ENCODE peak calls at places on chromosomes 3 and 15, in six cellular contexts. A is sigmoid colon, E is A549, M is adrenal gland, I is gastrocnemius medialis, Z is IMR-90. U is an unnamed sample. For H3K4me1, the result is how much of the 10 kb centered on the place peaks cover.

GRCh38 chr3:12175844-12176453 is 17.2 kb upstream of the TIMP4 start:
- DNase-seq in A (peak), E (peak), M (peak), I (peak), Z (peak), U (no peak)

GRCh38 chr15:96366526-96366877 is 36.0 kb downstream of the NR2F2 start:
- DNase-seq in A (no peak), E (no peak), M (no peak), I (no peak), Z (no peak), U (no peak)

GRCh38 chr3:55951371-55951770 is 464.3 kb upstream of the WNT5A start:
- DNase-seq in A (no peak), E (no peak), M (no peak), I (no peak), Z (no peak), U (no peak)

GRCh38 chr3:45406812-45407211 is 18.4 kb downstream of the LARS2 start:
- DNase-seq in A (no peak), E (no peak), M (no peak), I (no peak), Z (no peak), U (no peak)

GRCh38 chr15:57283774-57284508 is 92.4 kb upstream of the CGNL1 start:
- DNase-seq in A (no peak), E (no peak), M (no peak), I (no peak), Z (peak), U (no peak)

GRCh38 chr3:46579756-46580286 is 13.7 kb upstream of the LRRC2 start:
- DNase-seq in A (no peak), E (no peak), M (no peak), I (no peak), Z (no peak), U (no peak)

GRCh38 chr3:127275287-127275781 is 12.5 kb downstream of the PRR20G start:
- DNase-seq in A (no peak), E (no peak), M (no peak), I (no peak), Z (no peak), U (peak)

GRCh38 chr3:50324351-50325144 is 2.0 kb upstream of the HYAL2 start:
- DNase-seq in A (no peak), E (peak), M (peak), I (no peak), Z (peak), U (no peak)

GRCh38 chr3:183339461-183340086 is 86.5 kb downstream of the B3GNT5 start:
- DNase-seq in A (no peak), E (no peak), M (no peak), I (no peak), Z (no peak), U (no peak)

GRCh38 chr15:50077655-50078054 is 41.4 kb downstream of the ATP8B4 start:
- DNase-seq in A (no peak), E (no peak), M (no peak), I (no peak), Z (no peak), U (no peak)

GRCh38 chr3:105997800-105998526 is 129.2 kb upstream of the CBLB start:
- DNase-seq in A (no peak), E (peak), M (peak), I (peak), Z (peak), U (no peak)

GRCh38 chr3:42213417-42213816 is 52.6 kb downstream of the CCK start:
- DNase-seq in A (no peak), E (no peak), M (no peak), I (peak), Z (no peak), U (no peak)

GRCh38 chr3:194488007-194488742 is 1.4 kb upstream of the ATP13A3 start:
- DNase-seq in A (no peak), E (no peak), M (no peak), I (no peak), Z (no peak), U (peak)

GRCh38 chr15:66588971-66589370 is 23.2 kb upstream of the LCTL start:
- DNase-seq in A (no peak), E (no peak), M (no peak), I (no peak), Z (no peak), U (no peak)

GRCh38 chr3:10173926-10174435 is 9.3 kb downstream of the IRAK2 start:
- DNase-seq in A (peak), E (peak), M (peak), I (peak), Z (peak), U (no peak)
- TF ChIP-seq POLR2A in A (no peak), E (no peak), M (no peak), I (no peak), Z (peak), U (no peak)

GRCh38 chr15:26674467-26674866 is 98.4 kb downstream of the GABRB3 start:
- DNase-seq in A (no peak), E (no peak), M (no peak), I (no peak), Z (no peak), U (no peak)
- H3K4me1 ChIP-seq in A (under half), E (under half), M (under half), I (under half), Z (under half), U (under half)

GRCh38 chr3:15332405-15333098 is at the start of gene SH3BP5:
- DNase-seq in A (peak), E (peak), M (peak), I (peak), Z (peak), U (no peak)
- TF ChIP-seq POLR2A in A (no peak), E (peak), M (peak), I (peak), Z (no peak), U (peak)

GRCh38 chr15:22948056-22948455 is 32.1 kb downstream of the CYFIP1 start:
- DNase-seq in A (peak), E (no peak), M (no peak), I (no peak), Z (no peak), U (no peak)
- H3K4me1 ChIP-seq in A (half or more), E (under half), M (half or more), I (under half), Z (under half), U (half or more)

DNA sequence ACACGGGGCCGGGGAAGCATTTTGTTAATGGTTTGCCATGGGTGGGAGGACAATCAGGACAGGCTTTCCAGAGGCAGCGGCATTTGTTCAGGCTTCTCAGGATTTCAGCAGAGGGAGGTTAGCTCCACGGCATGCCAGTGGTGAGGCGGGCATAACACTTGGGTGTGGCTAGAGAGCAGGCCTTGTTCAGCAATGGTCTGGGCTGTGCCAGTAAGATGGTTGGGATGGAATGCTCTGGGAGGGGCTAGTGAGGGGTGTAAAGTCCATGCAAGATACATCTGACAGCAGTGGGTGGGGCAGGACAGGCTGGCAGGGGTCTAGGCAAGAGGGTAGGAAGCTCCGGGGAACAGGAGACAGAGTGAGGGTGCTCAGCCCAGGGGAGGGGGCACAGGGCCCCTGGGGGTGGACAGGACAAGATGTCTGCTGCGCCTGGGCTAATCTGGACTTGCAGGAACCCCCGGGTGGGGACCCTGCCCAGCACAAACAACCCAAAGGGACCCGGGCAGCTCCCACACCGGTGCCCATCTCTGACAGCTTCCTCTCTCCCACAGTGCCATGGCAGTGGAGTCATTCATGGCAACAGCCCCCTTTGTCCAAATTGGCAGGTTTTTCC is 8.4 kb downstream of the TMEM43 start:
- DNase-seq in A (no peak), E (no peak), M (no peak), I (no peak), Z (no peak), U (no peak)
- TF ChIP-seq POLR2A in A (no peak), E (no peak), M (no peak), I (no peak), Z (no peak), U (no peak)

DNA sequence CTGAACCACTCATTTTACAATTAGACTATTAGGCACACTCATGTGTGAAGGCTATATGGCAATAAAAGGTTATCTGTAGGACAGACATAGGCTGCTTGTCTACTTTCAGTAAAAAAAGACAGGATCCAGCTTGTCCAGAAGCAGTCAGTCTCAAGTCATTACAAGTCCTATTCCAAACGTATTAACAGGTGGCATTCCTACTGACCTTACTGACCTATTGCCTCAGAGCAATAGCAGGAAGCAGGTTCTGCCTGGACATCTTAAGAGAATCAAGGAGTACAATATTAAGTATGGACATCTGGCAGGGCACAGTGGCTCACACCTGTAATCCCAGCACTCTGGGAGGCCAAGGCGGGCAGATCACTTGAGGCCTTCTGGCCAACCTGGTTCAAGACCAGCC is 7.0 kb downstream of the CMTM6 start:
- DNase-seq in A (no peak), E (no peak), M (no peak), I (no peak), Z (no peak), U (no peak)
- H3K4me1 ChIP-seq in A (under half), E (under half), M (under half), I (under half), Z (under half), U (under half)

GRCh38 chr3:171459130-171459941 is 869 bp downstream of the TNIK start:
- DNase-seq in A (peak), E (peak), M (peak), I (peak), Z (peak), U (no peak)
- TF ChIP-seq POLR2A in A (no peak), E (no peak), M (no peak), I (no peak), Z (no peak), U (no peak)

DNA sequence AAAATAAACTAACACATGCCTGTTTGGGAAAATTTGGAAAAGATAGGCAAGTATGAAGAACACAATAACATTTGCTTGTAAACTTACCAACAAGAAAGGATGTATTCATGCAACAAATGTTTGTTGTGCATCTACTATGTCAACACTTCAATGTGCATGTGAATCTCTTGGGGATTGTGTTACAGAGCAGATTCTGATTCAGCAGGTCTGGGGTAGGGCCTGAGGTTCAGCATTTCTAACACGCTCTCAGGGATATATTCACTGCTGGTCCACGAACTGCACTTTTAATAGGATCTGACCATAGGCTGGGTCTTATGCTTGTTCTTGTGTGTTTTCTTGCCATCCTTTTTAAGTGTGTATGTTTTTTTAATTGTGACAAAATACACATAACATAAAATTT is 11.8 kb downstream of the GPD1L start:
- DNase-seq in A (no peak), E (no peak), M (no peak), I (no peak), Z (no peak), U (no peak)
- H3K4me1 ChIP-seq in A (under half), E (under half), M (under half), I (half or more), Z (under half), U (under half)

DNA sequence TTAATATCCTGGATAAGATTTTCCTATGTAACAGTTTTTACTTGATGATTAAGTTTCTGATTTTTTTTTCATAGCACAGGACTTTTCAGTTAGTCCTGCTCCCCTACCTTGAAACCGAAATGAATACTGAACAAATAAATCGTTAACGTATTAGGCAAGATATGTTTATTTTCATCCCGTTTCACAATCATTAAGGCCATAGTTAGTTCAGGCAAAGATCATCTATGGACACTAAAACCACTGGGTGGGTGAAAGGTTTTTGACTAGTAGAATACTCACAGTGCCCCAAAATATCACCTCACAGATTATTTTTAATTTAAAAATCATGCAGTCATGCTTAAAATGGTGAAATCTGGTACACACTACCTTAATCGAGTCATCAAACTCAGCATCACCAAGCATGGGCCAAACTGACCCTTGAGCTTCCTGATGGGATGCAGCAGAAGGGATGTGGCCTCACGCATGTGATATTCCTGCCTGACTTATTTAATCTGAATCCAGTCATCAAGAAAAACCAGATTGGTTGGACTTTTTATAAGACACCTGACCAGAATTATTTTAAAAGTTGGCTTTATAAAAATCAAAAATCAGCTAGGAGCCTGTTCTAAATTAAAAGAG is 365.0 kb downstream of the LPP start:
- DNase-seq in A (no peak), E (no peak), M (no peak), I (no peak), Z (no peak), U (no peak)
- TF ChIP-seq POLR2A in A (no peak), E (no peak), M (no peak), I (no peak), Z (no peak), U (no peak)

GRCh38 chr15:85389774-85390173 is 9.4 kb downstream of the AKAP13 start:
- DNase-seq in A (no peak), E (no peak), M (no peak), I (no peak), Z (no peak), U (no peak)
- H3K4me1 ChIP-seq in A (under half), E (under half), M (under half), I (under half), Z (under half), U (half or more)